ENCODE peak calls at places on chromosomes 5 and 9, in six cellular contexts. P is HuH-7; F is AG09319; X is T-helper 1 cell; S is HEK293T; H is central memory CD4-positive, alpha-beta T cell. A is an unnamed sample.
A peak's percentile ranks its signal among the peaks of the same experiment; 100 is the strongest.

GRCh38 chr9:37373621-37374020 is 48.9 kb upstream of the GRHPR start:
- DNase-seq in S (no peak), P (no peak), H (no peak), F (no peak), X (no peak), A (no peak)

GRCh38 chr5:14663734-14664269 is 716 bp upstream of the OTULIN start:
- DNase-seq in P (peak; percentile 27), F (no peak), H (no peak), S (peak; percentile 22), X (no peak), A (no peak)

GRCh38 chr5:139709587-139710369 is 61.6 kb downstream of the CXXC5 start:
- DNase-seq in H (peak; percentile 20), S (no peak), F (no peak), P (no peak), X (no peak), A (no peak)

GRCh38 chr9:5582835-5583195 is 46.1 kb upstream of the RIC1 start:
- DNase-seq in S (no peak), P (no peak), H (peak; percentile 36), F (peak; percentile 36), X (no peak), A (peak; percentile 49)

GRCh38 chr5:116778015-116778414 is 203.4 kb upstream of the SEMA6A start:
- DNase-seq in H (no peak), F (no peak), S (no peak), P (no peak), X (no peak), A (no peak)

GRCh38 chr5:137792291-137792690 is 38.1 kb upstream of the HNRNPA0 start:
- DNase-seq in F (no peak), S (no peak), X (no peak), H (no peak), P (no peak), A (no peak)

GRCh38 chr5:139901251-139901575 is 105.6 kb downstream of the PSD2 start:
- DNase-seq in P (no peak), S (no peak), H (no peak), F (no peak), X (no peak), A (no peak)

GRCh38 chr5:157959355-157959754 is 100.4 kb upstream of the CLINT1 start:
- DNase-seq in P (no peak), H (no peak), S (no peak), F (no peak), X (no peak), A (no peak)

GRCh38 chr5:174609116-174609515 is 115.3 kb upstream of the MSX2 start:
- DNase-seq in S (no peak), F (no peak), P (no peak), X (no peak), H (no peak), A (no peak)

GRCh38 chr9:127177682-127178265 is 55.3 kb upstream of the ANGPTL2 start:
- DNase-seq in F (no peak), H (no peak), X (no peak), S (no peak), P (no peak), A (no peak)

GRCh38 chr5:136979131-136979530 is 520.0 kb downstream of the SPOCK1 start:
- DNase-seq in F (no peak), S (no peak), P (no peak), X (no peak), H (no peak), A (no peak)

GRCh38 chr9:88988796-88989641 is 2.2 kb upstream of the S1PR3 start:
- DNase-seq in S (no peak), H (no peak), X (no peak), F (no peak), P (no peak), A (no peak)

GRCh38 chr9:130854835-130855234 is 19.8 kb downstream of the ABL1 start:
- DNase-seq in P (no peak), F (no peak), X (no peak), S (no peak), H (no peak), A (no peak)

GRCh38 chr5:177982956-177983355 is 13.1 kb downstream of the PROP1 start:
- DNase-seq in P (no peak), F (no peak), S (no peak), H (no peak), X (no peak), A (no peak)

A was measured in fibroblast of the conjunctiva.